ENCODE peak calls at places on chromosomes 1 and 21, in eight cellular contexts. U is PC-3, A is GM23248, C is neural progenitor cell, T is hepatocyte, W is GM23338, I is H1, J is HepG2. X is an unnamed sample.

GRCh38 chr1:203702130-203702577 is 62.8 kb upstream of the LAX1 start:
- DNase-seq in U (peak), A (peak), C (peak), T (peak), W (peak), I (peak), J (peak), X (peak)

GRCh38 chr1:198556969-198557368 is 16.5 kb upstream of the ATP6V1G3 start:
- DNase-seq in U (no peak), A (peak), C (no peak), T (no peak), W (no peak), I (no peak), J (no peak), X (peak)

GRCh38 chr1:115654125-115654524 is 12.4 kb downstream of the VANGL1 start:
- DNase-seq in U (no peak), A (no peak), C (no peak), T (no peak), W (no peak), I (no peak), J (no peak), X (no peak)

GRCh38 chr1:83641206-83641658 is 357.7 kb downstream of the TTLL7 start:
- DNase-seq in U (no peak), A (peak), C (peak), T (peak), W (peak), I (no peak), J (no peak), X (peak)

GRCh38 chr1:246329900-246330299 is 177.2 kb downstream of the SMYD3 start:
- DNase-seq in U (no peak), A (no peak), C (no peak), T (no peak), W (no peak), I (no peak), J (no peak), X (no peak)

GRCh38 chr21:45098867-45099266 is 24.5 kb downstream of the ADARB1 start:
- DNase-seq in U (peak), A (peak), C (peak), T (no peak), W (peak), I (no peak), J (peak), X (peak)

GRCh38 chr1:190904091-190904695 is 426.5 kb upstream of the BRINP3 start:
- DNase-seq in U (peak), A (no peak), C (no peak), T (no peak), W (no peak), I (no peak), J (no peak), X (no peak)

GRCh38 chr1:209879539-209879938 is 51.8 kb downstream of the UTP25 start:
- DNase-seq in U (peak), A (peak), C (no peak), T (no peak), W (no peak), I (no peak), J (peak), X (no peak)

GRCh38 chr1:54077359-54077758 is 24.0 kb downstream of the TCEANC2 start:
- DNase-seq in U (no peak), A (no peak), C (no peak), T (no peak), W (no peak), I (no peak), J (no peak), X (no peak)

GRCh38 chr1:197200468-197200899 is 54.0 kb upstream of the ASPM start:
- DNase-seq in U (peak), A (peak), C (peak), T (peak), W (peak), I (no peak), J (no peak), X (no peak)

GRCh38 chr1:27517907-27518718 is 28.1 kb upstream of the WASF2 start:
- DNase-seq in U (peak), A (no peak), C (no peak), T (peak), W (no peak), I (no peak), J (no peak), X (no peak)

GRCh38 chr1:65009176-65009575 is 42.8 kb upstream of the JAK1 start:
- DNase-seq in U (no peak), A (no peak), C (no peak), T (no peak), W (no peak), I (no peak), J (no peak), X (peak)

GRCh38 chr1:100538935-100539835 is 1.2 kb downstream of the GPR88 start:
- DNase-seq in U (peak), A (peak), C (peak), T (peak), W (peak), I (peak), J (no peak), X (peak)

GRCh38 chr1:181106479-181106878 is 18.0 kb downstream of the IER5 start:
- DNase-seq in U (peak), A (no peak), C (no peak), T (no peak), W (no peak), I (no peak), J (no peak), X (no peak)

GRCh38 chr1:166910396-166910994 is 34.4 kb upstream of the TADA1 start:
- DNase-seq in U (peak), A (peak), C (peak), T (peak), W (peak), I (peak), J (peak), X (peak)

GRCh38 chr1:224435318-224435763 is 744 bp upstream of the WDR26 start:
- DNase-seq in U (peak), A (peak), C (peak), T (no peak), W (no peak), I (peak), J (no peak), X (peak)

GRCh38 chr21:45617021-45617930 is 26.2 kb upstream of the PCBP3 start:
- DNase-seq in U (no peak), A (no peak), C (peak), T (no peak), W (peak), I (no peak), J (no peak), X (no peak)

GRCh38 chr1:21659099-21659923 is 9.8 kb downstream of the RAP1GAP start:
- DNase-seq in U (peak), A (peak), C (peak), T (peak), W (peak), I (peak), J (peak), X (peak)
- TF ChIP-seq EZH2 in U (no peak), A (peak), C (no peak), T (no peak), W (no peak), I (no peak), J (no peak), X (no peak)

GRCh38 chr1:67226688-67227087 is 60.4 kb downstream of the IL23R start:
- DNase-seq in U (no peak), A (no peak), C (no peak), T (no peak), W (no peak), I (no peak), J (no peak), X (no peak)
- H3K27ac ChIP-seq in U (no peak), A (no peak), C (no peak), T (no peak), W (no peak), I (no peak), J (no peak), X (no peak)

GRCh38 chr1:31927661-31927980 is 10.5 kb downstream of the PTP4A2 start:
- DNase-seq in U (no peak), A (no peak), C (no peak), T (no peak), W (no peak), I (no peak), J (no peak), X (no peak)
- TF ChIP-seq EZH2 in U (no peak), A (no peak), C (no peak), T (no peak), W (no peak), I (no peak), J (no peak), X (no peak)

DNA sequence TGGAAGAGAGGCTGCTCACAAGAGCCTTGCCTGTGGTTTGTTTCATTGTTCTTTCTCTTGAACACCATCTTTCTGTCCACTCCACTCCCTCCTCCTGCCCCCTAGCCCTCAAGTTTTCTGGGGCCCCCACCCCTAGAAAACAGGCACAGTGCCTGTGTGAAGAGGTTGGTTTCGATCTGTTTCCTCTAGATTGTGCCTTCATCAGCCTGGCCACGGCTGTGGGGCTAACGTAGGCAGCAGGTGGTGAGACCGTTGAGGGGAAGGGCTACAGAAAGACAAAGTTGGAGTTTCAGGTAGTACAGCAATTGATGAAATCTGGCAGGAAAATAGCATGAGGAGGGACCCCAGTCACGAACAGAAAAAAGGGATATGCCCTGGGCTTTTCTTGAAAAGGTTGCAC is 5.9 kb downstream of the VASH2 start:
- DNase-seq in U (no peak), A (no peak), C (no peak), T (no peak), W (no peak), I (no peak), J (no peak), X (no peak)
- H3K27ac ChIP-seq in U (no peak), A (no peak), C (no peak), T (no peak), W (peak), I (no peak), J (no peak), X (no peak)

GRCh38 chr1:98049370-98050115 is 128.7 kb upstream of the DPYD start:
- DNase-seq in U (no peak), A (peak), C (peak), T (no peak), W (peak), I (peak), J (no peak), X (peak)
- TF ChIP-seq EZH2 in U (no peak), A (no peak), C (no peak), T (no peak), W (peak), I (peak), J (no peak), X (no peak)

GRCh38 chr1:67749263-67749843 is 64.4 kb downstream of the GADD45A start:
- DNase-seq in U (no peak), A (no peak), C (peak), T (no peak), W (peak), I (peak), J (no peak), X (no peak)

GRCh38 chr1:67748630-67749029 is 63.6 kb downstream of the GADD45A start:
- DNase-seq in U (peak), A (peak), C (no peak), T (peak), W (no peak), I (no peak), J (peak), X (peak)

GRCh38 chr1:67748147-67748546 is 63.1 kb downstream of the GADD45A start:
- DNase-seq in U (no peak), A (no peak), C (no peak), T (no peak), W (no peak), I (no peak), J (no peak), X (no peak)

GRCh38 chr1:67746299-67746698 is 61.3 kb downstream of the GADD45A start:
- DNase-seq in U (no peak), A (peak), C (peak), T (no peak), W (peak), I (no peak), J (no peak), X (peak)

GRCh38 chr1:67747667-67748066 is 62.7 kb downstream of the GADD45A start:
- DNase-seq in U (no peak), A (peak), C (no peak), T (no peak), W (no peak), I (no peak), J (no peak), X (no peak)
- H3K27ac ChIP-seq in U (no peak), A (peak), C (no peak), T (peak), W (no peak), I (no peak), J (no peak), X (no peak)

GRCh38 chr1:18634276-18634675 is 3.6 kb downstream of the PAX7 start:
- DNase-seq in U (no peak), A (no peak), C (no peak), T (no peak), W (no peak), I (peak), J (no peak), X (no peak)
- TF ChIP-seq EZH2 in U (no peak), A (no peak), C (peak), T (no peak), W (peak), I (peak), J (no peak), X (no peak)

X was measured in A673.